ENCODE peak calls at places on chromosomes 5 and 9, in nine cellular contexts. One of them, this sample, is unnamed.

GRCh38 chr5:94276751-94277150 is 341.7 kb downstream of the KIAA0825 start:
- DNase-seq in progenitor cell of endocrine pancreas: no peak
- DNase-seq in cardiac muscle cell: peak
- DNase-seq in GDM1: no peak
- DNase-seq in mucosa of gallbladder: no peak
- DNase-seq in ureter: no peak
- DNase-seq in EL: no peak
- DNase-seq in stimulated activated CD4-positive, alpha-beta T cell treated with anti-CD3 and anti-CD28 coated beads, Interleukin-2, amount 100 ng/mL, for 48 hours: no peak
- DNase-seq in AG04450: no peak
- DNase-seq in this sample: no peak

GRCh38 chr9:33155393-33155792 is 11.7 kb downstream of the B4GALT1 start:
- DNase-seq in progenitor cell of endocrine pancreas: no peak
- DNase-seq in cardiac muscle cell: no peak
- DNase-seq in GDM1: no peak
- DNase-seq in mucosa of gallbladder: no peak
- DNase-seq in ureter: no peak
- DNase-seq in EL: peak
- DNase-seq in stimulated activated CD4-positive, alpha-beta T cell treated with anti-CD3 and anti-CD28 coated beads, Interleukin-2, amount 100 ng/mL, for 48 hours: no peak
- DNase-seq in AG04450: no peak
- DNase-seq in this sample: no peak

GRCh38 chr9:69834591-69835184 is 14.1 kb downstream of the CFAP95 start:
- DNase-seq in progenitor cell of endocrine pancreas: no peak
- DNase-seq in cardiac muscle cell: no peak
- DNase-seq in GDM1: no peak
- DNase-seq in mucosa of gallbladder: no peak
- DNase-seq in ureter: no peak
- DNase-seq in EL: no peak
- DNase-seq in stimulated activated CD4-positive, alpha-beta T cell treated with anti-CD3 and anti-CD28 coated beads, Interleukin-2, amount 100 ng/mL, for 48 hours: no peak
- DNase-seq in AG04450: no peak
- DNase-seq in this sample: no peak

GRCh38 chr9:138069731-138070456 is 192.3 kb downstream of the CACNA1B start:
- DNase-seq in progenitor cell of endocrine pancreas: no peak
- DNase-seq in cardiac muscle cell: no peak
- DNase-seq in GDM1: no peak
- DNase-seq in mucosa of gallbladder: no peak
- DNase-seq in ureter: peak
- DNase-seq in EL: no peak
- DNase-seq in stimulated activated CD4-positive, alpha-beta T cell treated with anti-CD3 and anti-CD28 coated beads, Interleukin-2, amount 100 ng/mL, for 48 hours: no peak
- DNase-seq in AG04450: no peak
- DNase-seq in this sample: no peak

GRCh38 chr5:168766038-168766700 is 187.0 kb upstream of the PANK3 start:
- DNase-seq in progenitor cell of endocrine pancreas: no peak
- DNase-seq in cardiac muscle cell: no peak
- DNase-seq in GDM1: no peak
- DNase-seq in mucosa of gallbladder: no peak
- DNase-seq in ureter: no peak
- DNase-seq in EL: no peak
- DNase-seq in stimulated activated CD4-positive, alpha-beta T cell treated with anti-CD3 and anti-CD28 coated beads, Interleukin-2, amount 100 ng/mL, for 48 hours: no peak
- DNase-seq in AG04450: no peak
- DNase-seq in this sample: no peak

GRCh38 chr9:119215651-119216050 is 153.6 kb downstream of the BRINP1 start:
- DNase-seq in progenitor cell of endocrine pancreas: no peak
- DNase-seq in cardiac muscle cell: no peak
- DNase-seq in GDM1: no peak
- DNase-seq in mucosa of gallbladder: no peak
- DNase-seq in ureter: no peak
- DNase-seq in EL: no peak
- DNase-seq in stimulated activated CD4-positive, alpha-beta T cell treated with anti-CD3 and anti-CD28 coated beads, Interleukin-2, amount 100 ng/mL, for 48 hours: no peak
- DNase-seq in AG04450: no peak
- DNase-seq in this sample: no peak

GRCh38 chr9:130857864-130858730 is 23.0 kb downstream of the ABL1 start:
- DNase-seq in progenitor cell of endocrine pancreas: no peak
- DNase-seq in cardiac muscle cell: peak
- DNase-seq in GDM1: no peak
- DNase-seq in mucosa of gallbladder: peak
- DNase-seq in ureter: no peak
- DNase-seq in EL: peak
- DNase-seq in stimulated activated CD4-positive, alpha-beta T cell treated with anti-CD3 and anti-CD28 coated beads, Interleukin-2, amount 100 ng/mL, for 48 hours: no peak
- DNase-seq in AG04450: peak
- DNase-seq in this sample: no peak

GRCh38 chr5:79227484-79227995 is 8.4 kb upstream of the JMY start:
- DNase-seq in progenitor cell of endocrine pancreas: no peak
- DNase-seq in cardiac muscle cell: no peak
- DNase-seq in GDM1: no peak
- DNase-seq in mucosa of gallbladder: no peak
- DNase-seq in ureter: no peak
- DNase-seq in EL: no peak
- DNase-seq in stimulated activated CD4-positive, alpha-beta T cell treated with anti-CD3 and anti-CD28 coated beads, Interleukin-2, amount 100 ng/mL, for 48 hours: no peak
- DNase-seq in AG04450: no peak
- DNase-seq in this sample: no peak

GRCh38 chr5:140259509-140259908 is 43.4 kb downstream of the PFDN1 start:
- DNase-seq in progenitor cell of endocrine pancreas: no peak
- DNase-seq in cardiac muscle cell: no peak
- DNase-seq in GDM1: no peak
- DNase-seq in mucosa of gallbladder: peak
- DNase-seq in ureter: no peak
- DNase-seq in EL: no peak
- DNase-seq in stimulated activated CD4-positive, alpha-beta T cell treated with anti-CD3 and anti-CD28 coated beads, Interleukin-2, amount 100 ng/mL, for 48 hours: no peak
- DNase-seq in AG04450: no peak
- DNase-seq in this sample: no peak

GRCh38 chr5:105924366-105924765 is 1746.4 kb downstream of the EFNA5 start:
- DNase-seq in progenitor cell of endocrine pancreas: no peak
- DNase-seq in cardiac muscle cell: no peak
- DNase-seq in GDM1: no peak
- DNase-seq in mucosa of gallbladder: no peak
- DNase-seq in ureter: no peak
- DNase-seq in EL: no peak
- DNase-seq in stimulated activated CD4-positive, alpha-beta T cell treated with anti-CD3 and anti-CD28 coated beads, Interleukin-2, amount 100 ng/mL, for 48 hours: no peak
- DNase-seq in AG04450: peak
- DNase-seq in this sample: no peak

GRCh38 chr9:30411571-30411970 is 1972.9 kb upstream of the ACO1 start:
- DNase-seq in progenitor cell of endocrine pancreas: no peak
- DNase-seq in cardiac muscle cell: no peak
- DNase-seq in GDM1: no peak
- DNase-seq in mucosa of gallbladder: no peak
- DNase-seq in ureter: no peak
- DNase-seq in EL: no peak
- DNase-seq in stimulated activated CD4-positive, alpha-beta T cell treated with anti-CD3 and anti-CD28 coated beads, Interleukin-2, amount 100 ng/mL, for 48 hours: no peak
- DNase-seq in AG04450: no peak
- DNase-seq in this sample: no peak

GRCh38 chr5:53130206-53130605 is 20.6 kb upstream of the MOCS2 start:
- DNase-seq in progenitor cell of endocrine pancreas: no peak
- DNase-seq in cardiac muscle cell: peak
- DNase-seq in GDM1: no peak
- DNase-seq in mucosa of gallbladder: no peak
- DNase-seq in ureter: no peak
- DNase-seq in EL: peak
- DNase-seq in stimulated activated CD4-positive, alpha-beta T cell treated with anti-CD3 and anti-CD28 coated beads, Interleukin-2, amount 100 ng/mL, for 48 hours: no peak
- DNase-seq in AG04450: no peak
- DNase-seq in this sample: no peak

GRCh38 chr5:79499640-79500273 is 14.2 kb downstream of the HOMER1 start:
- DNase-seq in progenitor cell of endocrine pancreas: no peak
- DNase-seq in cardiac muscle cell: no peak
- DNase-seq in GDM1: no peak
- DNase-seq in mucosa of gallbladder: no peak
- DNase-seq in ureter: no peak
- DNase-seq in EL: no peak
- DNase-seq in stimulated activated CD4-positive, alpha-beta T cell treated with anti-CD3 and anti-CD28 coated beads, Interleukin-2, amount 100 ng/mL, for 48 hours: no peak
- DNase-seq in AG04450: no peak
- DNase-seq in this sample: no peak

GRCh38 chr9:127519301-127520166 is 68.2 kb downstream of the LRSAM1 start:
- DNase-seq in progenitor cell of endocrine pancreas: no peak
- DNase-seq in cardiac muscle cell: peak
- DNase-seq in GDM1: peak
- DNase-seq in mucosa of gallbladder: peak
- DNase-seq in ureter: no peak
- DNase-seq in EL: peak
- DNase-seq in stimulated activated CD4-positive, alpha-beta T cell treated with anti-CD3 and anti-CD28 coated beads, Interleukin-2, amount 100 ng/mL, for 48 hours: peak
- DNase-seq in AG04450: peak
- DNase-seq in this sample: no peak

GRCh38 chr9:116247791-116248343 is 94.3 kb downstream of the PAPPA start:
- DNase-seq in progenitor cell of endocrine pancreas: no peak
- DNase-seq in cardiac muscle cell: peak
- DNase-seq in GDM1: no peak
- DNase-seq in mucosa of gallbladder: no peak
- DNase-seq in ureter: no peak
- DNase-seq in EL: no peak
- DNase-seq in stimulated activated CD4-positive, alpha-beta T cell treated with anti-CD3 and anti-CD28 coated beads, Interleukin-2, amount 100 ng/mL, for 48 hours: no peak
- DNase-seq in AG04450: no peak
- DNase-seq in this sample: no peak

GRCh38 chr9:28289732-28290131 is 716.5 kb upstream of the C9orf72 start:
- DNase-seq in progenitor cell of endocrine pancreas: no peak
- DNase-seq in cardiac muscle cell: no peak
- DNase-seq in GDM1: no peak
- DNase-seq in mucosa of gallbladder: no peak
- DNase-seq in ureter: no peak
- DNase-seq in EL: no peak
- DNase-seq in stimulated activated CD4-positive, alpha-beta T cell treated with anti-CD3 and anti-CD28 coated beads, Interleukin-2, amount 100 ng/mL, for 48 hours: no peak
- DNase-seq in AG04450: no peak
- DNase-seq in this sample: no peak

This sample was measured in HuH-7.